ENCODE peak calls at places on chromosomes 11 and 22, in five cellular contexts. N is IMR-90; T is K562; S is naive thymus-derived CD4-positive, alpha-beta T cell; Z is NT2/D1. I is an unnamed sample. For H3K27me3 and H3K4me1, the result is how much of the 10 kb centered on the place peaks cover.

GRCh38 chr11:124394408-124394807 is 4.4 kb downstream of the OR8B3 start:
- DNase-seq in N (peak), T (peak), S (no peak), Z (no peak), I (no peak)

GRCh38 chr11:65116370-65117205 is 913 bp downstream of the ZNHIT2 start:
- DNase-seq in N (peak), T (no peak), S (peak), Z (no peak), I (no peak)

GRCh38 chr11:12692238-12693074 is 18.2 kb downstream of the TEAD1 start:
- DNase-seq in N (peak), T (peak), S (no peak), Z (no peak), I (no peak)

GRCh38 chr11:44229664-44230063 is 80.3 kb downstream of the ALX4 start:
- DNase-seq in N (peak), T (no peak), S (no peak), Z (no peak), I (no peak)

GRCh38 chr11:14927146-14927545 is 35.1 kb upstream of the CYP2R1 start:
- DNase-seq in N (peak), T (no peak), S (no peak), Z (no peak), I (no peak)

GRCh38 chr11:36265793-36266628 is 23.2 kb downstream of the COMMD9 start:
- DNase-seq in N (peak), T (peak), S (peak), Z (peak), I (peak)

GRCh38 chr22:47251911-47252310 is 489.5 kb downstream of the TBC1D22A start:
- DNase-seq in N (no peak), T (no peak), S (no peak), Z (no peak), I (no peak)

GRCh38 chr22:23237841-23238240 is 57.5 kb downstream of the BCR start:
- DNase-seq in N (no peak), T (peak), S (no peak), Z (no peak), I (no peak)

GRCh38 chr11:18056561-18057181 is 10.6 kb upstream of the TPH1 start:
- DNase-seq in N (no peak), T (no peak), S (no peak), Z (no peak), I (no peak)

GRCh38 chr11:19116971-19117759 is at the start of gene ZDHHC13:
- DNase-seq in N (peak), T (peak), S (peak), Z (peak), I (peak)

GRCh38 chr11:131070365-131070764 is 154.1 kb upstream of the SNX19 start:
- DNase-seq in N (no peak), T (no peak), S (no peak), Z (no peak), I (no peak)

GRCh38 chr11:12506502-12506921 is 129.1 kb downstream of the PARVA start:
- DNase-seq in N (peak), T (no peak), S (no peak), Z (no peak), I (no peak)

GRCh38 chr11:33387586-33387985 is 130.4 kb downstream of the HIPK3 start:
- DNase-seq in N (no peak), T (no peak), S (no peak), Z (no peak), I (no peak)

GRCh38 chr11:113874096-113874919 is 1.1 kb downstream of the USP28 start:
- DNase-seq in N (peak), T (peak), S (peak), Z (no peak), I (no peak)

GRCh38 chr11:129852125-129852740 is 36.6 kb downstream of the TMEM45B start:
- DNase-seq in N (no peak), T (no peak), S (no peak), Z (no peak), I (no peak)

GRCh38 chr22:42367980-42368378 is 64.2 kb downstream of the NFAM1 start:
- DNase-seq in N (no peak), T (no peak), S (no peak), Z (no peak), I (no peak)

GRCh38 chr11:2927851-2928604 is 1.2 kb downstream of the PHLDA2 start:
- DNase-seq in N (peak), T (peak), S (no peak), Z (no peak), I (no peak)

GRCh38 chr11:66072518-66072917 is 2.4 kb downstream of the PACS1 start:
- DNase-seq in N (no peak), T (no peak), S (no peak), Z (no peak), I (no peak)

GRCh38 chr22:40567106-40567505 is 69.4 kb downstream of the MRTFA start:
- DNase-seq in N (peak), T (no peak), S (no peak), Z (no peak), I (no peak)

GRCh38 chr22:47659467-47660302 is 897.2 kb downstream of the TBC1D22A start:
- DNase-seq in N (no peak), T (no peak), S (no peak), Z (peak), I (no peak)

GRCh38 chr22:36218648-36219047 is 17.0 kb upstream of the APOL4 start:
- DNase-seq in N (no peak), T (no peak), S (no peak), Z (no peak), I (no peak)

GRCh38 chr22:44618400-44618799 is 83.6 kb upstream of the PRR5 start:
- DNase-seq in N (no peak), T (no peak), S (no peak), Z (no peak), I (no peak)

GRCh38 chr11:129348813-129349212 is 26.8 kb upstream of the BARX2 start:
- DNase-seq in N (no peak), T (no peak), S (no peak), Z (no peak), I (no peak)

GRCh38 chr11:73013021-73013420 is 129.1 kb downstream of the FCHSD2 start:
- DNase-seq in N (no peak), T (no peak), S (no peak), Z (no peak), I (no peak)
- H3K27me3 ChIP-seq in N (under half), T (under half), S (under half), Z (under half), I (under half)

GRCh38 chr11:105769627-105770026 is 159.8 kb downstream of the GRIA4 start:
- DNase-seq in N (no peak), T (no peak), S (no peak), Z (no peak), I (no peak)

GRCh38 chr11:105763594-105763993 is 153.7 kb downstream of the GRIA4 start:
- DNase-seq in N (no peak), T (no peak), S (no peak), Z (no peak), I (no peak)

GRCh38 chr11:105767945-105768344 is 158.1 kb downstream of the GRIA4 start:
- DNase-seq in N (no peak), T (no peak), S (no peak), Z (no peak), I (no peak)
- H3K4me1 ChIP-seq in N (under half), T (under half), S (under half), Z (under half), I (under half)

GRCh38 chr11:69055212-69055586 is 6.5 kb downstream of the TPCN2 start:
- DNase-seq in N (no peak), T (no peak), S (no peak), Z (no peak), I (no peak)

GRCh38 chr11:69053169-69053477 is 4.4 kb downstream of the TPCN2 start:
- DNase-seq in N (no peak), T (no peak), S (no peak), Z (no peak), I (no peak)

GRCh38 chr11:69054397-69055211 is 5.9 kb downstream of the TPCN2 start:
- DNase-seq in N (no peak), T (no peak), S (no peak), Z (no peak), I (no peak)

GRCh38 chr11:69052343-69053168 is 3.8 kb downstream of the TPCN2 start:
- DNase-seq in N (no peak), T (no peak), S (no peak), Z (no peak), I (no peak)

GRCh38 chr11:69053546-69054396 is 5.0 kb downstream of the TPCN2 start:
- DNase-seq in N (no peak), T (no peak), S (no peak), Z (no peak), I (no peak)
- H3K27me3 ChIP-seq in N (under half), T (under half), S (under half), Z (under half), I (under half)

DNA sequence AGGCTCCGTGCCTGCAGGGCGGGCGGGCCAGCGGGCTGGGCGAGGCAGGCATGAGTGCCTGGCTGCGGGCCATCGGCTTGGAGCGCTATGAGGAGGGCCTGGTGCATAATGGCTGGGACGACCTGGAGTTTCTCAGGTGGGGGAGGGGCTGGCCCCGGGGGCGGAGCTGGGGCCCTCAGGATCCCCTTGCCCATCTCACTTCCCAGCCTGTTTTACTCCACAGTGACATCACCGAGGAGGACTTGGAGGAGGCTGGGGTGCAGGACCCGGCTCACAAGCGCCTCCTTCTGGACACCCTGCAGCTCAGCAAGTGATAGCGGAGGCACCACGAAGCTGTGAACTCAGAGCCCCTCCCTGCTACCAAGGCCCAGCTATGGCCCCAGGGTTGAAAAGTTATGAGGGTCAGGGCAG is 5.9 kb downstream of the PHOX2A start:
- DNase-seq in N (peak), T (peak), S (peak), Z (peak), I (peak)
- H3K4me1 ChIP-seq in N (under half), T (under half), S (under half), Z (under half), I (under half)

GRCh38 chr22:30802202-30803166 is 107.8 kb downstream of the OSBP2 start:
- DNase-seq in N (peak), T (peak), S (peak), Z (peak), I (peak)
- H3K27me3 ChIP-seq in N (under half), T (under half), S (under half), Z (under half), I (under half)

GRCh38 chr11:120120805-120121335 is 17.0 kb downstream of the TRIM29 start:
- DNase-seq in N (no peak), T (no peak), S (no peak), Z (no peak), I (no peak)
- H3K4me1 ChIP-seq in N (under half), T (under half), S (under half), Z (under half), I (under half)